ENCODE peak calls at places on chromosomes 12 and 14, in five cellular contexts. N is effector CD4-positive, alpha-beta T cell; R is A549; K is anterior cingulate cortex; I is effector memory CD4-positive, alpha-beta T cell. A is an unnamed sample.

GRCh38 chr12:75553398-75553797 is 42.0 kb upstream of the KRR1 start:
- DNase-seq in N (no peak), I (no peak), R (no peak), K (no peak), A (no peak)

GRCh38 chr12:48004039-48004940 is at the start of gene COL2A1:
- DNase-seq in R (peak; percentile 39), K (no peak), N (no peak), I (no peak), A (no peak)

GRCh38 chr14:61150851-61151250 is 130.3 kb downstream of the TMEM30B start:
- DNase-seq in R (no peak), I (no peak), K (no peak), N (no peak), A (no peak)

GRCh38 chr14:101965145-101965531 is 765 bp downstream of the DYNC1H1 start:
- DNase-seq in R (peak; percentile 70), I (peak; percentile 51), K (peak; percentile 74), N (peak; percentile 36), A (peak; percentile 35)

GRCh38 chr12:80382254-80382653 is 61.8 kb upstream of the PTPRQ start:
- DNase-seq in I (no peak), N (no peak), R (no peak), K (no peak), A (no peak)

GRCh38 chr12:11697670-11698387 is 48.4 kb downstream of the ETV6 start:
- DNase-seq in N (no peak), K (no peak), I (no peak), R (no peak), A (no peak)

GRCh38 chr12:69999561-69999960 is 174.5 kb downstream of the MYRFL start:
- DNase-seq in R (no peak), I (no peak), N (no peak), K (no peak), A (no peak)

GRCh38 chr14:94043111-94043755 is 17.1 kb downstream of the OTUB2 start:
- DNase-seq in R (no peak), N (no peak), I (no peak), K (no peak), A (no peak)

GRCh38 chr12:3034067-3034750 is 43.0 kb upstream of the TSPAN9 start:
- DNase-seq in K (peak; percentile 37), I (no peak), R (peak; percentile 79), N (no peak), A (no peak)

GRCh38 chr12:121427556-121428055 is 27.7 kb downstream of the RNF34 start:
- DNase-seq in N (no peak), K (no peak), R (no peak), I (no peak), A (no peak)

GRCh38 chr12:93136243-93137015 is 207.3 kb upstream of the EEA1 start:
- DNase-seq in R (no peak), N (no peak), K (no peak), I (no peak), A (no peak)

GRCh38 chr12:9030776-9031175 is 41.4 kb downstream of the KLRG1 start:
- DNase-seq in K (no peak), I (no peak), R (no peak), N (no peak), A (no peak)

GRCh38 chr14:99057684-99058083 is 214.3 kb downstream of the BCL11B start:
- DNase-seq in N (no peak), I (no peak), K (no peak), R (no peak), A (no peak)

GRCh38 chr12:116610971-116611541 is 51.9 kb downstream of the MAP1LC3B2 start:
- DNase-seq in K (no peak), I (no peak), R (peak; percentile 48), N (no peak), A (no peak)

GRCh38 chr12:54258286-54258685 is 21.6 kb downstream of the CBX5 start:
- DNase-seq in N (no peak), I (no peak), K (no peak), R (no peak), A (no peak)

GRCh38 chr12:117516034-117516433 is 154.6 kb upstream of the NOS1 start:
- DNase-seq in R (no peak), K (no peak), N (no peak), I (no peak), A (no peak)

GRCh38 chr12:100926669-100927248 is 132.2 kb downstream of the ANO4 start:
- DNase-seq in K (no peak), I (no peak), N (no peak), R (peak; percentile 29), A (no peak)

GRCh38 chr12:70571029-70571428 is 66.2 kb downstream of the PTPRB start:
- DNase-seq in N (no peak), I (no peak), K (no peak), R (no peak), A (no peak)

GRCh38 chr12:65565601-65566560 is 258.4 kb upstream of the HMGA2 start:
- DNase-seq in N (no peak), R (peak; percentile 17), K (no peak), I (no peak), A (no peak)

GRCh38 chr14:21987937-21988336 is 314.3 kb upstream of the OR4E1 start:
- DNase-seq in I (no peak), R (peak; percentile 70), N (no peak), K (no peak), A (no peak)

GRCh38 chr14:20092050-20092449 is 18.5 kb upstream of the OR4K17 start:
- DNase-seq in N (no peak), I (no peak), R (no peak), K (no peak), A (no peak)

GRCh38 chr14:64388533-64389243 is 535 bp downstream of the MTHFD1 start:
- DNase-seq in R (no peak), K (no peak), I (no peak), N (peak; percentile 28), A (no peak)

GRCh38 chr12:52603314-52603713 is 2.1 kb upstream of the KRT72 start:
- DNase-seq in I (no peak), R (no peak), K (no peak), N (no peak), A (no peak)